ENCODE peak calls at places on chromosomes 2 and 18, in five cellular contexts. One of them, this sample, is unnamed.

GRCh38 chr2:144099746-144100438 is 420.0 kb downstream of the ZEB2 start:
- DNase-seq in H9: no peak
- DNase-seq in mesenchymal stem cell: peak
- DNase-seq in H1: no peak
- DNase-seq in IMR-90: peak
- DNase-seq in this sample: no peak

GRCh38 chr18:35662293-35663062 is 80.9 kb downstream of the GALNT1 start:
- DNase-seq in H9: no peak
- DNase-seq in mesenchymal stem cell: no peak
- DNase-seq in IMR-90: no peak
- DNase-seq in H1: no peak
- DNase-seq in this sample: no peak

GRCh38 chr2:45207105-45207504 is 197.9 kb upstream of the SIX2 start:
- DNase-seq in H1: peak
- DNase-seq in IMR-90: no peak
- DNase-seq in H9: no peak
- DNase-seq in mesenchymal stem cell: no peak
- DNase-seq in this sample: no peak

GRCh38 chr2:127568128-127568527 is 32.6 kb downstream of the MYO7B start:
- DNase-seq in H9: peak
- DNase-seq in H1: no peak
- DNase-seq in IMR-90: no peak
- DNase-seq in mesenchymal stem cell: no peak
- DNase-seq in this sample: no peak

GRCh38 chr2:203683932-203684556 is 22.4 kb upstream of the CD28 start:
- DNase-seq in IMR-90: peak
- DNase-seq in mesenchymal stem cell: peak
- DNase-seq in H9: no peak
- DNase-seq in H1: no peak
- DNase-seq in this sample: no peak

GRCh38 chr2:26184555-26185303 is 11.8 kb downstream of the GAREM2 start:
- DNase-seq in IMR-90: peak
- DNase-seq in mesenchymal stem cell: peak
- DNase-seq in H9: peak
- DNase-seq in H1: peak
- DNase-seq in this sample: peak

GRCh38 chr18:57951110-57951796 is 92.8 kb upstream of the NEDD4L start:
- DNase-seq in IMR-90: no peak
- DNase-seq in H9: no peak
- DNase-seq in H1: no peak
- DNase-seq in mesenchymal stem cell: no peak
- DNase-seq in this sample: no peak

GRCh38 chr2:159399716-159400525 is 113.4 kb upstream of the WDSUB1 start:
- DNase-seq in IMR-90: peak
- DNase-seq in H1: no peak
- DNase-seq in mesenchymal stem cell: peak
- DNase-seq in H9: no peak
- DNase-seq in this sample: no peak

GRCh38 chr2:120736955-120737801 is 1.5 kb downstream of the GLI2 start:
- DNase-seq in H9: peak
- DNase-seq in mesenchymal stem cell: peak
- DNase-seq in H1: peak
- DNase-seq in IMR-90: peak
- DNase-seq in this sample: peak

GRCh38 chr2:9397201-9397600 is 26.1 kb downstream of the ITGB1BP1 start:
- DNase-seq in H1: no peak
- DNase-seq in mesenchymal stem cell: no peak
- DNase-seq in IMR-90: no peak
- DNase-seq in H9: no peak
- DNase-seq in this sample: no peak
- H3K18ac ChIP-seq in H1: no peak
- H3K18ac ChIP-seq in mesenchymal stem cell: no peak
- H3K18ac ChIP-seq in IMR-90: no peak
- H3K18ac ChIP-seq in H9: no peak
- H3K18ac ChIP-seq in this sample: no peak

DNA sequence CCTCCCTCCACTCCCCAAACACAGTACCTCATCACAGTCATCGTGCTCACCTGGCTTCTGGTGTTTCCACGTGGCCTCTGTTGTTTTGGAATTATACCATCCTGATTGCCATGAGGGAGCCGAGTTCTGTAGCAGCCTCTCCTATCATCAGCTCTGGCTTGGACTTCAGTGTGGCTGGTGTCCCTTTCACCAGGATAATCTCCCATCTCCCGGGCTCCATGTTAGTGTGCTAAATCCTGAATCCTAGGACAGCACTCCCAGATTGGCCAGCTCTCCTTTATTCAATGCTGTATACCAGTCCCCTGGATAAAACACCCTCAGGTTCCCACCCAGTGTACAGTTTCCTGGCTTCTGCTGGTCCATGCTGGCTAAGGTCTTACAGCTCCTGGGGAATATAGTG is 53.3 kb downstream of the LONRF2 start:
- DNase-seq in H9: no peak
- DNase-seq in H1: no peak
- DNase-seq in IMR-90: no peak
- DNase-seq in mesenchymal stem cell: no peak
- DNase-seq in this sample: no peak
- H4K91ac ChIP-seq in H9: no peak
- H4K91ac ChIP-seq in H1: no peak
- H4K91ac ChIP-seq in IMR-90: no peak
- H4K91ac ChIP-seq in mesenchymal stem cell: peak
- H4K91ac ChIP-seq in this sample: no peak

DNA sequence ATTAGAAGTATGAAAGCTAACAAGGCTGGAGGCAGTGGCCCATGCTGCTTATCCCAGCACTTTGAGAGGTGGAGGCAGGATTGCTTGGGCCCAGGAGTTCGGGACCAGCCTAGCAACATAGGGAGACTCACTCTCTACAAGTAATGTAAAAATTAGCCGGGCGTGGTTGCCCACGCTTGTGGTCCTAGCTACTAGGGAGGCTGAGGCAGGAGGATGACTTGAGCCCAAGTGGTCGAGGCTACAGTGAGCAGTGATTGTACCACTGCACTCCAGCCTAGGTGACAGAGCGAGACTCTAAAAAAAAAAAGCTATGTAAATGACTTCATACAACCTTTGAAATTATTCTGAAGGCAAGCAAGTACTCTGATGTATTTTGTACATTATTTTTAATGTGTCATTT is 1.5 kb downstream of the RMDN2 start:
- DNase-seq in H9: no peak
- DNase-seq in H1: no peak
- DNase-seq in mesenchymal stem cell: no peak
- DNase-seq in IMR-90: no peak
- DNase-seq in this sample: no peak
- H3K18ac ChIP-seq in H9: no peak
- H3K18ac ChIP-seq in H1: no peak
- H3K18ac ChIP-seq in mesenchymal stem cell: no peak
- H3K18ac ChIP-seq in IMR-90: no peak
- H3K18ac ChIP-seq in this sample: no peak

GRCh38 chr18:75209952-75210261 is 690 bp upstream of the TSHZ1 start:
- DNase-seq in mesenchymal stem cell: no peak
- DNase-seq in H9: no peak
- DNase-seq in H1: no peak
- DNase-seq in IMR-90: no peak
- DNase-seq in this sample: no peak

GRCh38 chr18:75212626-75213110 is 2.1 kb downstream of the TSHZ1 start:
- DNase-seq in H9: no peak
- DNase-seq in mesenchymal stem cell: no peak
- DNase-seq in H1: no peak
- DNase-seq in IMR-90: no peak
- DNase-seq in this sample: no peak

GRCh38 chr18:75210274-75211001 is at the start of gene TSHZ1:
- DNase-seq in IMR-90: peak
- DNase-seq in mesenchymal stem cell: peak
- DNase-seq in H9: peak
- DNase-seq in H1: no peak
- DNase-seq in this sample: peak

GRCh38 chr18:75211721-75212625 is 1.4 kb downstream of the TSHZ1 start:
- DNase-seq in mesenchymal stem cell: peak
- DNase-seq in H1: peak
- DNase-seq in IMR-90: peak
- DNase-seq in H9: peak
- DNase-seq in this sample: peak

GRCh38 chr18:75211002-75211621 is 515 bp downstream of the TSHZ1 start:
- DNase-seq in mesenchymal stem cell: no peak
- DNase-seq in H9: no peak
- DNase-seq in H1: no peak
- DNase-seq in IMR-90: peak
- DNase-seq in this sample: peak
- H4K91ac ChIP-seq in mesenchymal stem cell: no peak
- H4K91ac ChIP-seq in H9: no peak
- H4K91ac ChIP-seq in H1: no peak
- H4K91ac ChIP-seq in IMR-90: no peak
- H4K91ac ChIP-seq in this sample: no peak

GRCh38 chr2:64453710-64454315 is at the start of gene LGALSL:
- DNase-seq in mesenchymal stem cell: peak
- DNase-seq in H9: peak
- DNase-seq in IMR-90: peak
- DNase-seq in H1: peak
- DNase-seq in this sample: peak
- H3K18ac ChIP-seq in mesenchymal stem cell: peak
- H3K18ac ChIP-seq in H9: peak
- H3K18ac ChIP-seq in IMR-90: no peak
- H3K18ac ChIP-seq in H1: peak
- H3K18ac ChIP-seq in this sample: peak

GRCh38 chr2:149559341-149560068 is 28.1 kb downstream of the MMADHC start:
- DNase-seq in H1: no peak
- DNase-seq in H9: peak
- DNase-seq in IMR-90: no peak
- DNase-seq in mesenchymal stem cell: no peak
- DNase-seq in this sample: no peak
- H4K91ac ChIP-seq in H1: no peak
- H4K91ac ChIP-seq in H9: no peak
- H4K91ac ChIP-seq in IMR-90: no peak
- H4K91ac ChIP-seq in mesenchymal stem cell: no peak
- H4K91ac ChIP-seq in this sample: no peak

GRCh38 chr2:102620367-102620766 is 1.0 kb downstream of the SLC9A2 start:
- DNase-seq in IMR-90: no peak
- DNase-seq in mesenchymal stem cell: no peak
- DNase-seq in H1: no peak
- DNase-seq in H9: peak
- DNase-seq in this sample: no peak

GRCh38 chr2:102622646-102623045 is 3.3 kb downstream of the SLC9A2 start:
- DNase-seq in mesenchymal stem cell: no peak
- DNase-seq in H9: no peak
- DNase-seq in H1: no peak
- DNase-seq in IMR-90: no peak
- DNase-seq in this sample: no peak

GRCh38 chr2:102618452-102619413 is 620 bp upstream of the SLC9A2 start:
- DNase-seq in H9: peak
- DNase-seq in IMR-90: no peak
- DNase-seq in H1: peak
- DNase-seq in mesenchymal stem cell: peak
- DNase-seq in this sample: peak

GRCh38 chr2:102621630-102622029 is 2.3 kb downstream of the SLC9A2 start:
- DNase-seq in IMR-90: no peak
- DNase-seq in H9: no peak
- DNase-seq in H1: no peak
- DNase-seq in mesenchymal stem cell: no peak
- DNase-seq in this sample: no peak

GRCh38 chr2:102619414-102620319 is at the start of gene SLC9A2:
- DNase-seq in H9: peak
- DNase-seq in mesenchymal stem cell: no peak
- DNase-seq in IMR-90: no peak
- DNase-seq in H1: peak
- DNase-seq in this sample: peak
- H3K18ac ChIP-seq in H9: no peak
- H3K18ac ChIP-seq in mesenchymal stem cell: no peak
- H3K18ac ChIP-seq in IMR-90: no peak
- H3K18ac ChIP-seq in H1: no peak
- H3K18ac ChIP-seq in this sample: peak

GRCh38 chr2:32937602-32938450 is 8.9 kb upstream of the LTBP1 start:
- DNase-seq in IMR-90: peak
- DNase-seq in H9: peak
- DNase-seq in mesenchymal stem cell: peak
- DNase-seq in H1: peak
- DNase-seq in this sample: no peak
- H4K91ac ChIP-seq in IMR-90: peak
- H4K91ac ChIP-seq in H9: no peak
- H4K91ac ChIP-seq in mesenchymal stem cell: no peak
- H4K91ac ChIP-seq in H1: no peak
- H4K91ac ChIP-seq in this sample: no peak

GRCh38 chr2:37507069-37507410 is 162.6 kb downstream of the QPCT start:
- DNase-seq in IMR-90: no peak
- DNase-seq in H9: no peak
- DNase-seq in mesenchymal stem cell: no peak
- DNase-seq in H1: no peak
- DNase-seq in this sample: no peak
- H3K18ac ChIP-seq in IMR-90: peak
- H3K18ac ChIP-seq in H9: no peak
- H3K18ac ChIP-seq in mesenchymal stem cell: peak
- H3K18ac ChIP-seq in H1: no peak
- H3K18ac ChIP-seq in this sample: no peak